ENCODE peak calls at places on chromosomes 1 and 21, in five cellular contexts. Y, X, F, Z and J are unnamed samples.

GRCh38 chr1:100847481-100847880 is 47.2 kb downstream of the EXTL2 start:
- DNase-seq in F (no peak), X (peak), Z (no peak), Y (no peak), J (no peak)

GRCh38 chr1:41810446-41810845 is 108.3 kb downstream of the HIVEP3 start:
- DNase-seq in Y (peak), Z (no peak), X (peak), F (no peak), J (no peak)

GRCh38 chr1:168531605-168532345 is 12.0 kb downstream of the XCL2 start:
- DNase-seq in Z (no peak), F (no peak), Y (no peak), X (no peak), J (no peak)

GRCh38 chr21:33587792-33588484 is 546 bp downstream of the DONSON start:
- DNase-seq in Y (peak), Z (no peak), F (peak), X (peak), J (no peak)

GRCh38 chr1:217275617-217276398 is 355.1 kb downstream of the GPATCH2 start:
- DNase-seq in F (no peak), Y (no peak), X (peak), Z (no peak), J (no peak)

GRCh38 chr1:6922096-6922931 is 137.1 kb downstream of the CAMTA1 start:
- DNase-seq in Z (no peak), X (peak), Y (no peak), F (no peak), J (no peak)

GRCh38 chr1:15584489-15585363 is at the start of gene AGMAT:
- DNase-seq in F (peak), Z (no peak), X (peak), Y (peak), J (no peak)

GRCh38 chr1:91578320-91579109 is 77.9 kb downstream of the CDC7 start:
- DNase-seq in X (peak), Y (no peak), F (no peak), Z (no peak), J (no peak)

GRCh38 chr21:33059319-33059894 is 10.5 kb upstream of the OLIG1 start:
- DNase-seq in Y (no peak), Z (no peak), X (no peak), F (no peak), J (peak)

GRCh38 chr1:26711777-26712176 is 16.0 kb downstream of the ARID1A start:
- DNase-seq in X (no peak), Z (no peak), F (no peak), Y (no peak), J (no peak)

GRCh38 chr1:32066489-32066873 is 6.3 kb upstream of the TMEM39B start:
- DNase-seq in Z (peak), Y (no peak), X (peak), F (no peak), J (peak)

GRCh38 chr1:157580828-157581210 is 17.1 kb downstream of the FCRL4 start:
- DNase-seq in F (no peak), Y (no peak), Z (no peak), X (no peak), J (no peak)

GRCh38 chr1:147600119-147601111 is 59.1 kb downstream of the BCL9 start:
- DNase-seq in X (peak), Y (no peak), F (no peak), Z (no peak), J (peak)

GRCh38 chr1:19643602-19644419 is at the start of gene NBL1:
- DNase-seq in Z (no peak), X (peak), F (peak), Y (peak), J (no peak)

GRCh38 chr1:215539803-215540575 is 27.1 kb upstream of the KCTD3 start:
- DNase-seq in X (peak), Z (peak), Y (no peak), F (no peak), J (no peak)

GRCh38 chr1:86441997-86442396 is 18.0 kb downstream of the CLCA2 start:
- DNase-seq in X (no peak), Z (no peak), F (no peak), Y (no peak), J (no peak)

GRCh38 chr1:209030454-209031167 is 552.9 kb upstream of the CAMK1G start:
- DNase-seq in X (no peak), Z (no peak), Y (no peak), F (no peak), J (no peak)

GRCh38 chr1:48931571-48932251 is 155.0 kb upstream of the BEND5 start:
- DNase-seq in X (peak), Z (no peak), Y (no peak), F (no peak), J (no peak)

GRCh38 chr1:158126425-158126824 is 54.3 kb upstream of the CD1D start:
- DNase-seq in F (no peak), Y (no peak), Z (no peak), X (no peak), J (no peak)

GRCh38 chr1:221776495-221777413 is 34.9 kb upstream of the DUSP10 start:
- DNase-seq in X (no peak), Y (no peak), Z (no peak), F (no peak), J (no peak)

GRCh38 chr1:247370786-247371732 is 39.4 kb upstream of the ZNF496 start:
- DNase-seq in Y (no peak), F (no peak), X (peak), Z (no peak), J (no peak)

GRCh38 chr1:118118469-118118868 is 66.6 kb downstream of the SPAG17 start:
- DNase-seq in F (no peak), Z (no peak), Y (no peak), X (no peak), J (no peak)

GRCh38 chr1:218108034-218108433 is 177.1 kb upstream of the RRP15 start:
- DNase-seq in F (no peak), Z (no peak), X (no peak), Y (no peak), J (no peak)

GRCh38 chr1:162412002-162412401 is at the start of gene SH2D1B:
- DNase-seq in F (no peak), Z (no peak), Y (no peak), X (no peak), J (no peak)

GRCh38 chr1:202084791-202085681 is 37.7 kb upstream of the GPR37L1 start:
- DNase-seq in Y (no peak), X (no peak), F (no peak), Z (no peak), J (no peak)

GRCh38 chr1:59743324-59744108 is 71.2 kb upstream of the HOOK1 start:
- DNase-seq in Z (no peak), X (no peak), F (no peak), Y (no peak), J (peak)

GRCh38 chr1:150028322-150028721 is 17.8 kb upstream of the OTUD7B start:
- DNase-seq in X (no peak), F (no peak), Z (no peak), Y (no peak), J (no peak)